ENCODE peak calls at places on chromosomes 4 and X, in five cellular contexts. X is NCI-H187 treated with DMSO at 0.1 percent for 48 hours, W is gastrocnemius medialis, Z is progenitor cell of endocrine pancreas, R is esophagus squamous epithelium. A is an unnamed sample.

GRCh38 chrX:41695464-41695863 is 6.7 kb downstream of the GPR34 start:
- DNase-seq in Z (no peak), X (no peak), W (no peak), R (no peak), A (no peak)

GRCh38 chr4:98711526-98711925 is 53.1 kb upstream of the TSPAN5 start:
- DNase-seq in X (no peak), Z (no peak), R (no peak), W (no peak), A (no peak)

GRCh38 chr4:188246488-188246887 is 107.2 kb downstream of the TRIML1 start:
- DNase-seq in W (no peak), Z (no peak), X (no peak), R (no peak), A (no peak)

GRCh38 chrX:16002185-16002584 is 121.2 kb upstream of the GRPR start:
- DNase-seq in R (no peak), W (no peak), X (no peak), Z (no peak), A (no peak)

GRCh38 chr4:100907465-100908454 is 389.9 kb upstream of the EMCN start:
- DNase-seq in Z (no peak), X (no peak), R (no peak), W (no peak), A (no peak)

GRCh38 chr4:57147335-57148060 is 37.3 kb upstream of the IGFBP7 start:
- DNase-seq in X (no peak), W (no peak), Z (no peak), R (no peak), A (no peak)

GRCh38 chrX:39936886-39937770 is 160.6 kb downstream of the BCOR start:
- DNase-seq in W (no peak), Z (no peak), X (no peak), R (no peak), A (no peak)

GRCh38 chr4:40270609-40271008 is 64.5 kb upstream of the CHRNA9 start:
- DNase-seq in Z (no peak), R (no peak), X (no peak), W (no peak), A (no peak)

GRCh38 chr4:16032382-16032743 is 51.5 kb downstream of the PROM1 start:
- DNase-seq in X (no peak), Z (no peak), W (no peak), R (no peak), A (no peak)

GRCh38 chr4:23401572-23401971 is 488.3 kb downstream of the PPARGC1A start:
- DNase-seq in R (no peak), Z (no peak), W (peak), X (no peak), A (no peak)

GRCh38 chrX:17788439-17788838 is 51.1 kb downstream of the SCML1 start:
- DNase-seq in W (no peak), Z (no peak), X (no peak), R (no peak), A (peak)

GRCh38 chr4:153143527-153144348 is 60.5 kb upstream of the TRIM2 start:
- DNase-seq in X (peak), Z (no peak), W (no peak), R (no peak), A (peak)

GRCh38 chrX:9341305-9342201 is 123.3 kb upstream of the TBL1X start:
- DNase-seq in Z (no peak), X (no peak), W (no peak), R (peak), A (peak)

GRCh38 chr4:683982-684571 is 4.9 kb downstream of the SLC49A3 start:
- DNase-seq in W (no peak), R (no peak), X (no peak), Z (no peak), A (peak)

GRCh38 chrX:39605183-39605582 is 492.6 kb downstream of the BCOR start:
- DNase-seq in R (no peak), W (no peak), X (no peak), Z (no peak), A (peak)

GRCh38 chr4:173475751-173476150 is 54.3 kb downstream of the HAND2 start:
- DNase-seq in R (no peak), W (no peak), Z (no peak), X (no peak), A (no peak)

GRCh38 chr4:89836031-89836777 is 757 bp downstream of the SNCA start:
- DNase-seq in R (no peak), X (no peak), Z (no peak), W (no peak), A (no peak)

GRCh38 chr4:79788884-79789283 is 284.1 kb downstream of the ANTXR2 start:
- DNase-seq in X (no peak), Z (no peak), W (no peak), R (no peak), A (no peak)

GRCh38 chrX:11143931-11144678 is 33.0 kb downstream of the HCCS start:
- DNase-seq in X (peak), Z (peak), W (peak), R (no peak), A (peak)

GRCh38 chr4:57426779-57427395 is 316.7 kb upstream of the IGFBP7 start:
- DNase-seq in R (no peak), X (no peak), W (no peak), Z (peak), A (peak)

GRCh38 chrX:39121903-39122302 is 320.6 kb downstream of the MID1IP1 start:
- DNase-seq in R (no peak), Z (no peak), W (no peak), X (no peak), A (no peak)

GRCh38 chr4:42637104-42637503 is 19.8 kb downstream of the ATP8A1 start:
- DNase-seq in R (no peak), W (peak), Z (no peak), X (no peak), A (no peak)

GRCh38 chr4:85573270-85573669 is 98.3 kb downstream of the ARHGAP24 start:
- DNase-seq in Z (no peak), X (no peak), W (no peak), R (no peak), A (no peak)

GRCh38 chrX:21479695-21480280 is 105.6 kb downstream of the CNKSR2 start:
- DNase-seq in W (no peak), X (peak), Z (no peak), R (no peak), A (peak)

GRCh38 chrX:38887222-38887621 is 86.0 kb downstream of the MID1IP1 start:
- DNase-seq in Z (no peak), X (no peak), W (no peak), R (no peak), A (no peak)

GRCh38 chr4:41611881-41612871 is 74.2 kb downstream of the LIMCH1 start:
- DNase-seq in X (no peak), R (no peak), Z (no peak), W (no peak), A (peak)

GRCh38 chr4:109803924-109804571 is 2.2 kb upstream of the CFI start:
- DNase-seq in X (no peak), Z (no peak), W (no peak), R (no peak), A (peak)

GRCh38 chr4:80173841-80174240 is 23.5 kb upstream of the PRDM8 start:
- DNase-seq in X (no peak), R (no peak), Z (no peak), W (no peak), A (no peak)

GRCh38 chr4:75057369-75057768 is 124.5 kb downstream of the PARM1 start:
- DNase-seq in X (no peak), W (no peak), R (no peak), Z (no peak), A (no peak)

GRCh38 chrX:17986440-17986839 is 125.3 kb upstream of the RAI2 start:
- DNase-seq in R (no peak), W (no peak), Z (no peak), X (no peak), A (no peak)

A was measured in BE2C.